ENCODE peak calls at places on chromosomes 1 and 21, in four cellular contexts. X is BJ; B is stimulated activated CD8-positive, alpha-beta memory T cell treated with anti-CD3 and anti-CD28 coated beads, Interleukin-7, amount 100 ng/mL, for 4 hours; O is IMR-90. U is an unnamed sample.

GRCh38 chr1:2355408-2356261 is 35.7 kb downstream of the MORN1 start:
- DNase-seq in O (no peak), X (no peak), B (no peak), U (no peak)

GRCh38 chr1:2247760-2248126 is 19.6 kb downstream of the SKI start:
- DNase-seq in X (no peak), B (no peak), O (no peak), U (no peak)

GRCh38 chr1:35573198-35573775 is at the start of gene TFAP2E:
- DNase-seq in O (no peak), X (no peak), B (no peak), U (no peak)

GRCh38 chr1:46489638-46490602 is at the start of gene DMBX1:
- DNase-seq in B (no peak), O (no peak), X (no peak), U (no peak)

GRCh38 chr1:2356911-2357845 is 34.2 kb downstream of the MORN1 start:
- DNase-seq in X (no peak), O (no peak), B (no peak), U (no peak)

GRCh38 chr1:171670739-171671138 is 18.3 kb upstream of the MYOC start:
- DNase-seq in X (no peak), B (no peak), O (no peak), U (no peak)

GRCh38 chr1:175742790-175743459 is 470 bp downstream of the TNR start:
- DNase-seq in X (no peak), O (peak; percentile 16), B (no peak), U (no peak)

GRCh38 chr1:198465201-198466144 is 75.0 kb downstream of the ATP6V1G3 start:
- DNase-seq in X (peak; percentile 32), O (peak; percentile 70), B (no peak), U (no peak)

GRCh38 chr1:16068356-16069270 is 4.8 kb downstream of the FAM131C start:
- DNase-seq in X (no peak), B (no peak), O (peak; percentile 20), U (no peak)

GRCh38 chr1:42328916-42329496 is 6.0 kb downstream of the FOXJ3 start:
- DNase-seq in B (no peak), X (no peak), O (no peak), U (no peak)

GRCh38 chr1:79568411-79568810 is 561.9 kb upstream of the ADGRL4 start:
- DNase-seq in O (peak; percentile 51), B (no peak), X (no peak), U (no peak)

GRCh38 chr1:174623640-174624039 is 175.9 kb downstream of the GPR52 start:
- DNase-seq in O (no peak), X (no peak), B (no peak), U (no peak)

GRCh38 chr21:37367758-37368535 is 1.4 kb downstream of the DYRK1A start:
- DNase-seq in O (peak; percentile 35), X (no peak), B (peak; percentile 20), U (peak; percentile 10)

GRCh38 chr1:82279241-82279640 is 478.5 kb downstream of the ADGRL2 start:
- DNase-seq in B (no peak), X (no peak), O (no peak), U (no peak)

GRCh38 chr1:25796807-25797458 is 3.1 kb upstream of the SELENON start:
- DNase-seq in X (no peak), O (peak; percentile 77), B (peak; percentile 64), U (peak; percentile 64)

GRCh38 chr1:41758490-41758889 is 160.2 kb downstream of the HIVEP3 start:
- DNase-seq in X (no peak), B (no peak), O (no peak), U (no peak)

GRCh38 chr1:3978928-3979325 is 78.9 kb upstream of the C1orf174 start:
- DNase-seq in X (no peak), B (no peak), O (no peak), U (no peak)

GRCh38 chr1:243246916-243247315 is 8.2 kb downstream of the CEP170 start:
- DNase-seq in X (no peak), B (no peak), O (peak; percentile 65), U (no peak)

GRCh38 chr1:214707306-214708087 is 104.5 kb downstream of the CENPF start:
- DNase-seq in O (peak; percentile 77), B (no peak), X (no peak), U (no peak)

GRCh38 chr1:223726380-223727001 is 14.2 kb downstream of the CAPN2 start:
- DNase-seq in O (peak; percentile 98), X (peak; percentile 82), B (peak; percentile 83), U (peak; percentile 59)

GRCh38 chr1:175278729-175279128 is 86.2 kb upstream of the KIAA0040 start:
- DNase-seq in B (no peak), X (no peak), O (no peak), U (no peak)

GRCh38 chr1:27142464-27142863 is 12.5 kb downstream of the SLC9A1 start:
- DNase-seq in B (no peak), X (no peak), O (no peak), U (no peak)

GRCh38 chr1:229231754-229232119 is 39.2 kb upstream of the RAB4A start:
- DNase-seq in O (no peak), X (no peak), B (no peak), U (no peak)

GRCh38 chr1:241611063-241611462 is 29.1 kb downstream of the CHML start:
- DNase-seq in B (no peak), X (no peak), O (peak; percentile 79), U (no peak)

GRCh38 chr1:65011983-65012382 is 45.6 kb upstream of the JAK1 start:
- DNase-seq in X (no peak), B (no peak), O (no peak), U (no peak)

GRCh38 chr1:160558679-160559078 is 20.6 kb downstream of the CD84 start:
- DNase-seq in B (no peak), O (no peak), X (no peak), U (no peak)

GRCh38 chr21:34911360-34911759 is 137.7 kb downstream of the RUNX1 start:
- DNase-seq in B (no peak), O (no peak), X (no peak), U (no peak)

GRCh38 chr1:15279576-15280230 is 32.7 kb downstream of the FHAD1 start:
- DNase-seq in X (no peak), O (no peak), B (no peak), U (no peak)

GRCh38 chr1:186536272-186536905 is 75.5 kb upstream of the PDC start:
- DNase-seq in X (no peak), B (no peak), O (peak; percentile 10), U (no peak)

GRCh38 chr1:220711086-220711809 is 21.1 kb downstream of the C1orf115 start:
- DNase-seq in X (no peak), O (no peak), B (no peak), U (no peak)

GRCh38 chr1:2544093-2544874 is 11.9 kb upstream of the TNFRSF14 start:
- DNase-seq in X (no peak), O (no peak), B (no peak), U (no peak)

GRCh38 chr1:221655766-221656305 is 86.1 kb downstream of the DUSP10 start:
- DNase-seq in X (no peak), O (no peak), B (no peak), U (no peak)

GRCh38 chr1:59393211-59394180 is 96.6 kb downstream of the FGGY start:
- DNase-seq in B (no peak), X (peak; percentile 70), O (peak; percentile 91), U (no peak)

GRCh38 chr1:205365945-205366463 is 9.3 kb upstream of the KLHDC8A start:
- DNase-seq in X (no peak), O (no peak), B (no peak), U (no peak)

GRCh38 chr1:1827456-1827855 is 49.2 kb upstream of the NADK start:
- DNase-seq in X (no peak), B (no peak), O (no peak), U (no peak)

GRCh38 chr1:231039161-231040018 is 664 bp downstream of the FAM89A start:
- DNase-seq in X (no peak), O (peak; percentile 37), B (peak; percentile 37), U (peak; percentile 32)

GRCh38 chr1:169109561-169110134 is 3.2 kb downstream of the ATP1B1 start:
- DNase-seq in X (no peak), B (no peak), O (peak; percentile 92), U (no peak)

GRCh38 chr21:41888749-41889376 is 9.7 kb upstream of the PRDM15 start:
- DNase-seq in B (no peak), X (no peak), O (no peak), U (no peak)

GRCh38 chr1:113088972-113089371 is 16.0 kb downstream of the LRIG2 start:
- DNase-seq in B (no peak), O (no peak), X (no peak), U (no peak)